ENCODE peak calls at places on chromosomes 7 and 10, in nine cellular contexts. C is esophagus squamous epithelium, X is spleen, Q is heart left ventricle, U is sigmoid colon, P is body of pancreas, L is stomach, T is A549, G is IMR-90. D is an unnamed sample. For H3K9me3, the result is how much of the 10 kb centered on the place peaks cover.

GRCh38 chr7:148727501-148728278 is 29.0 kb downstream of the CUL1 start:
- DNase-seq in C (no peak), X (no peak), Q (no peak), U (no peak), P (no peak), L (no peak), T (no peak), G (no peak), D (no peak)

GRCh38 chr10:75398630-75399460 is 2.7 kb downstream of the ZNF503 start:
- DNase-seq in C (no peak), X (no peak), Q (peak), U (peak), P (peak), L (peak), T (no peak), G (no peak), D (peak)

GRCh38 chr7:155662343-155663043 is 18.0 kb downstream of the RBM33 start:
- DNase-seq in C (no peak), X (no peak), Q (no peak), U (no peak), P (no peak), L (no peak), T (no peak), G (no peak), D (no peak)

GRCh38 chr7:76069238-76069638 is 21.3 kb downstream of the MDH2 start:
- DNase-seq in C (no peak), X (no peak), Q (peak), U (peak), P (peak), L (peak), T (peak), G (peak), D (peak)

GRCh38 chr10:35003906-35004305 is 86.2 kb downstream of the CUL2 start:
- DNase-seq in C (no peak), X (no peak), Q (no peak), U (no peak), P (no peak), L (no peak), T (no peak), G (no peak), D (no peak)

GRCh38 chr10:69631566-69631965 is 1.5 kb downstream of the FAM241B start:
- DNase-seq in C (no peak), X (no peak), Q (no peak), U (no peak), P (no peak), L (peak), T (no peak), G (no peak), D (peak)

GRCh38 chr7:56115852-56116538 is at the start of gene NUPR2:
- DNase-seq in C (no peak), X (no peak), Q (no peak), U (no peak), P (peak), L (peak), T (no peak), G (no peak), D (no peak)

GRCh38 chr7:66826649-66827048 is 86.1 kb downstream of the RABGEF1 start:
- DNase-seq in C (no peak), X (peak), Q (no peak), U (peak), P (no peak), L (no peak), T (no peak), G (no peak), D (no peak)

GRCh38 chr10:97089209-97089865 is 96.4 kb downstream of the SLIT1 start:
- DNase-seq in C (no peak), X (no peak), Q (no peak), U (no peak), P (no peak), L (no peak), T (no peak), G (no peak), D (no peak)

GRCh38 chr10:69847458-69847857 is 45.8 kb downstream of the COL13A1 start:
- DNase-seq in C (no peak), X (no peak), Q (no peak), U (no peak), P (no peak), L (no peak), T (no peak), G (peak), D (no peak)

GRCh38 chr10:46098379-46098778 is 52.3 kb upstream of the MSMB start:
- DNase-seq in C (no peak), X (no peak), Q (no peak), U (no peak), P (no peak), L (no peak), T (no peak), G (no peak), D (no peak)

GRCh38 chr10:87845624-87846377 is 17.5 kb downstream of the KLLN start:
- DNase-seq in C (no peak), X (no peak), Q (no peak), U (no peak), P (no peak), L (no peak), T (peak), G (peak), D (no peak)

GRCh38 chr10:105681051-105681450 is 1040.0 kb downstream of the SORCS3 start:
- DNase-seq in C (no peak), X (no peak), Q (no peak), U (no peak), P (no peak), L (peak), T (no peak), G (no peak), D (no peak)

GRCh38 chr7:44267719-44268413 is 57.5 kb downstream of the CAMK2B start:
- DNase-seq in C (no peak), X (no peak), Q (no peak), U (no peak), P (no peak), L (no peak), T (no peak), G (no peak), D (no peak)

GRCh38 chr7:148704189-148704588 is 5.5 kb downstream of the CUL1 start:
- DNase-seq in C (no peak), X (no peak), Q (no peak), U (no peak), P (no peak), L (no peak), T (no peak), G (no peak), D (no peak)

GRCh38 chr7:92997144-92997543 is 120.6 kb downstream of the SAMD9 start:
- DNase-seq in C (no peak), X (no peak), Q (no peak), U (no peak), P (no peak), L (no peak), T (no peak), G (no peak), D (no peak)

GRCh38 chr10:124509836-124510535 is 48.4 kb downstream of the LHPP start:
- DNase-seq in C (no peak), X (no peak), Q (no peak), U (no peak), P (no peak), L (no peak), T (no peak), G (no peak), D (no peak)

GRCh38 chr10:95242581-95243317 is 48.1 kb downstream of the PDLIM1 start:
- DNase-seq in C (no peak), X (peak), Q (no peak), U (no peak), P (peak), L (peak), T (peak), G (peak), D (no peak)

GRCh38 chr7:44081266-44081748 is 1.0 kb downstream of the POLM start:
- DNase-seq in C (no peak), X (peak), Q (no peak), U (no peak), P (no peak), L (no peak), T (no peak), G (no peak), D (no peak)

GRCh38 chr10:22611425-22612111 is 102.8 kb downstream of the PIP4K2A start:
- DNase-seq in C (no peak), X (no peak), Q (no peak), U (no peak), P (no peak), L (no peak), T (no peak), G (no peak), D (peak)

GRCh38 chr10:103765981-103766380 is 89.4 kb downstream of the SH3PXD2A start:
- DNase-seq in C (no peak), X (peak), Q (no peak), U (no peak), P (peak), L (peak), T (no peak), G (peak), D (no peak)

GRCh38 chr7:116571037-116571436 is 46.2 kb downstream of the CAV1 start:
- DNase-seq in C (no peak), X (no peak), Q (no peak), U (no peak), P (no peak), L (no peak), T (no peak), G (peak), D (no peak)

GRCh38 chr10:76973515-76974289 is 663.9 kb downstream of the KCNMA1 start:
- DNase-seq in C (no peak), X (no peak), Q (no peak), U (peak), P (no peak), L (no peak), T (no peak), G (peak), D (no peak)

GRCh38 chr7:157558061-157558460 is 221.3 kb downstream of the DNAJB6 start:
- DNase-seq in C (no peak), X (peak), Q (no peak), U (peak), P (peak), L (no peak), T (no peak), G (no peak), D (peak)

DNA sequence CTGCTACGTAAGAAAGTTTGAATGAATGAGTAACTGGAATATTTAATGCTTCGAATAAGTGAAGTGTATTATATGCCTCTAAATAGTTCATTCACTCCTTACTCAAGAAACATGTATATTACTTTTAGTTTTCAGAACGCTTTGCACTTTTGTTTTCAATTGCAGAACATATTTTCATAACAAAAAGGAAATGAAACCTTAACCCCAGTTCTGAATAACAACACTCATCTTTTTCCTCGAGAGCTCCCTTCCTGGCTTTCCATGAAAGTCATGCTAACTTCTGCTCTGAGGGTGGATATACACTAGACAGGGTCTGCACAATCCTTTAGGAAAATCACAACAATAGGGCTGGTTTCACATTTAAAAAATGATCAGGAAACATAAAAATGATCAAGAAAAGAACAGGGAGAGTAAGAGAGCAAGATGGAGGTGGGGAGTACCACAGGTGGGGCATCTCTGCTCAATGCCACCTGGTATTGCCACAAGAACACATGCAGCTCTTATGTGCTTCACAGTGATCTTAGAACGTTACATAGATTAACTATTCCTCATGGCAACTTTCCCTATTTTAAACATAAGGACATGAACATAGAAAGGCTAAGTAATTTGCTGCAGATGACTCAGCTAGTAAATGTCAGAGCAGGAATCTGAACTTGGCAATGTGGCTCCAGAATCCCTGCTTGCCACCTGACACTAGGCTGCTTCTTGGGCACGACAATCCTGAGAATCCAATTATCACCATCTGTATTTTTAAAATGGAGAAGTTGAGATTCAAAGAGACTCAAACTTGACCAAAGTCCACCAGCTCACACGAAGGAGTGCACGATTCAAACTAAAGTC is 219.5 kb upstream of the AOAH start:
- DNase-seq in C (no peak), X (no peak), Q (no peak), U (no peak), P (no peak), L (no peak), T (no peak), G (no peak), D (peak)
- H3K9me3 ChIP-seq in C (under half), X (under half), Q (under half), U (under half), P (under half), L (under half), T (under half), G (under half), D (under half)

GRCh38 chr7:152759655-152760383 is at the start of gene ACTR3B:
- DNase-seq in C (peak), X (peak), Q (peak), U (peak), P (peak), L (peak), T (peak), G (peak), D (peak)
- TF ChIP-seq POLR2A in C (peak), X (peak), Q (peak), U (no peak), P (peak), L (no peak), T (peak), G (peak), D (peak)

GRCh38 chr7:64628192-64628591 is 37.7 kb upstream of the ZNF107 start:
- DNase-seq in C (no peak), X (no peak), Q (no peak), U (no peak), P (no peak), L (no peak), T (no peak), G (no peak), D (no peak)

GRCh38 chr7:64626083-64626469 is 39.9 kb upstream of the ZNF107 start:
- DNase-seq in C (no peak), X (no peak), Q (no peak), U (no peak), P (no peak), L (no peak), T (no peak), G (no peak), D (no peak)

GRCh38 chr7:64625114-64626082 is 40.5 kb upstream of the ZNF107 start:
- DNase-seq in C (no peak), X (no peak), Q (no peak), U (no peak), P (no peak), L (no peak), T (no peak), G (no peak), D (no peak)

GRCh38 chr7:64628721-64629120 is 37.2 kb upstream of the ZNF107 start:
- DNase-seq in C (no peak), X (no peak), Q (no peak), U (no peak), P (no peak), L (no peak), T (no peak), G (no peak), D (no peak)

GRCh38 chr7:64626557-64626956 is 39.4 kb upstream of the ZNF107 start:
- DNase-seq in C (no peak), X (no peak), Q (no peak), U (no peak), P (no peak), L (no peak), T (no peak), G (no peak), D (no peak)
- H3K9me3 ChIP-seq in C (under half), X (under half), Q (under half), U (under half), P (under half), L (under half), T (under half), G (under half), D (under half)

GRCh38 chr10:11324761-11325321 is 286.6 kb downstream of the USP6NL start:
- DNase-seq in C (no peak), X (no peak), Q (no peak), U (no peak), P (no peak), L (no peak), T (no peak), G (no peak), D (no peak)
- TF ChIP-seq POLR2A in C (no peak), X (no peak), Q (no peak), U (no peak), P (no peak), L (no peak), T (no peak), G (no peak), D (no peak)

GRCh38 chr7:64978497-64979203 is 12.2 kb downstream of the ZNF117 start:
- DNase-seq in C (no peak), X (no peak), Q (no peak), U (no peak), P (no peak), L (no peak), T (no peak), G (no peak), D (no peak)
- H3K9me3 ChIP-seq in C (under half), X (half or more), Q (half or more), U (under half), P (under half), L (half or more), T (half or more), G (under half), D (under half)

DNA sequence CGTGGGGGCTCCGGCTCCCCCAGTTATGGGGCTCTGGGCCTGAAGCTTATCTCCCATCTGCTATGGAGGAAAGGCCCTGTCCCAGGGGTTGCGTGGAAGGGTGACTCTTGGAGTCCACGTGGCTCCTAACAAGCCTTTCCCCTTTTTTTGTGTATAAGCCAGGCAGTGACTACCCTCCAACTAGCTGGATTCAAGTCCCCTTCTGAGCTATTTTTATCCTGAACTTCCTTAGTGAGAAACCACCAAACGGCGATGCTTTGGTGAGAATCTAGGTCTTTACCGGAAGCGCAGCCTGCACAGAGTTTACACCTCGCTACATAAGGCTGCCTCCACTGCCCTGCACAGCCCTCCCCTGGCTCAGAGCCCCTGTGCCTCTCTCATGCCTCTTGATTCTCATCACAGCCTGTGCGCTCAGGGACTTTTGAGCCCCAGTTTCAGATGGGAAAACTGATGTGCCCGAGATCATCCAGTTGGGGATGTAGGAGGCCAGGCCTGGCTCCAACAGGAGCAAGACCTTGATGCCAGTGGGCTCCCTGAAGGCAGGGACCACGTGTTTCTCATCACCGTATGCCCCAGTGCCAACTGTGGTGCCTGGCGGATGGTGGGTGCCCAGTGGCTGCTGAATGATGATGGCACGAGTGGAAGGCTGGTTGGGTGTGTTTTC is 102.3 kb upstream of the PPIF start:
- DNase-seq in C (no peak), X (peak), Q (no peak), U (no peak), P (no peak), L (no peak), T (no peak), G (no peak), D (peak)
- TF ChIP-seq POLR2A in C (peak), X (no peak), Q (no peak), U (no peak), P (no peak), L (no peak), T (no peak), G (no peak), D (no peak)

GRCh38 chr7:683526-684205 is 42.8 kb upstream of the DNAAF5 start:
- DNase-seq in C (no peak), X (peak), Q (no peak), U (peak), P (peak), L (no peak), T (no peak), G (no peak), D (no peak)
- H3K9me3 ChIP-seq in C (under half), X (under half), Q (under half), U (under half), P (under half), L (under half), T (under half), G (under half), D (under half)

GRCh38 chr10:6165221-6165725 is 37.5 kb upstream of the PFKFB3 start:
- DNase-seq in C (no peak), X (no peak), Q (no peak), U (no peak), P (no peak), L (no peak), T (no peak), G (no peak), D (no peak)
- TF ChIP-seq POLR2A in C (no peak), X (no peak), Q (no peak), U (no peak), P (no peak), L (no peak), T (no peak), G (no peak), D (no peak)

DNA sequence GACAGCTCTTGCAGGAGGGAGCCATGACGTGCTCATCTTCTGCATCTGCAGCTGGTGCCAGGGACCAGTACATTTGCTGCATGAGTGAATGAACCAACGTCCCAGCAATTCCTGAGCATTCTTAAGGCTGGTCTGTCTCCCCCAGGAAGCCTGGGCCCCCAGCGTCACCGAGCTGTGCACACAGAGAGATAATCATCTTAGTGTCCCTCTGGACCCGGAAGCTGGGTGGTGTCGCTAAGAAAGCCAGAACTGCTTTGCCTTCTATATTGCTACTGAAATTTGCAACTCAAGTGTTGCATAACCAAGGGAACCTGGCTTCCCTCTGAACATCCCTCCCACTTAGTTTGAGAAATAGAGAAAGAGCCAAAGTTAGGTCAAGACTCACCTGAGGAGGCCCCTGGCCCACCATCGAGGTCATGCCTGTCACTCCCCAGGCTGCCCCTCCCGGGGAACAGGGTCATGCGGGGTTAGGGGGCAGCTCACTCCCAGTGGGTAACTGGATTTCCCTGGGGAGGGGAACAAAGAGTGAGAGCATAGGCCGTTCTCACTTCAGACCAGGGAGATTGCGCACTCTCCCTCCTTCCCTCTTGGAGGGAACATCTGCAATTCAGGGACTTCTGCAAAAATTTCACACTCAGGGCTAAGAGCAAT is 221.6 kb downstream of the ARHGAP12 start:
- DNase-seq in C (no peak), X (peak), Q (no peak), U (peak), P (no peak), L (no peak), T (no peak), G (no peak), D (no peak)
- H3K9me3 ChIP-seq in C (under half), X (under half), Q (under half), U (under half), P (under half), L (under half), T (under half), G (under half), D (under half)